ENCODE peak calls at places on chromosome 19, in four cellular contexts. Y is GM12878, J is H1, N is HepG2. F is an unnamed sample.

GRCh38 chr19:45692187-45693111 is at the start of gene QPCTL:
- DNase-seq in Y (peak; percentile 100), J (peak; percentile 91), N (peak; percentile 100), F (peak; percentile 95)

GRCh38 chr19:34707661-34708060 is 26.4 kb upstream of the ZNF181 start:
- DNase-seq in Y (no peak), J (no peak), N (no peak), F (no peak)

GRCh38 chr19:41811036-41811435 is 14.6 kb downstream of the CEACAM3 start:
- DNase-seq in Y (no peak), J (no peak), N (no peak), F (no peak)

GRCh38 chr19:24140099-24140498 is 53.1 kb downstream of the ZNF254 start:
- DNase-seq in Y (no peak), J (no peak), N (peak; percentile 92), F (no peak)

GRCh38 chr19:48991823-48992570 is 1.1 kb downstream of the GYS1 start:
- DNase-seq in Y (no peak), J (no peak), N (no peak), F (no peak)

GRCh38 chr19:13026478-13026999 is 31.3 kb downstream of the NFIX start:
- DNase-seq in Y (no peak), J (no peak), N (peak; percentile 96), F (no peak)

GRCh38 chr19:48837081-48837524 is 812 bp upstream of the HSD17B14 start:
- DNase-seq in Y (peak; percentile 67), J (peak; percentile 94), N (no peak), F (peak; percentile 78)

GRCh38 chr19:35226748-35227147 is 1.8 kb downstream of the FAM187B start:
- DNase-seq in Y (no peak), J (no peak), N (no peak), F (no peak)

GRCh38 chr19:47633516-47633915 is 24.6 kb downstream of the BICRA start:
- DNase-seq in Y (no peak), J (no peak), N (peak; percentile 44), F (no peak)

GRCh38 chr19:55300821-55301458 is 17.1 kb downstream of the BRSK1 start:
- DNase-seq in Y (no peak), J (no peak), N (no peak), F (no peak)

GRCh38 chr19:55303477-55303876 is 19.7 kb downstream of the BRSK1 start:
- DNase-seq in Y (no peak), J (no peak), N (no peak), F (no peak)

GRCh38 chr19:55304279-55304978 is 20.6 kb downstream of the BRSK1 start:
- DNase-seq in Y (no peak), J (peak; percentile 67), N (peak; percentile 50), F (peak; percentile 36)

GRCh38 chr19:55299991-55300390 is 16.2 kb downstream of the BRSK1 start:
- DNase-seq in Y (no peak), J (no peak), N (no peak), F (no peak)

DNA sequence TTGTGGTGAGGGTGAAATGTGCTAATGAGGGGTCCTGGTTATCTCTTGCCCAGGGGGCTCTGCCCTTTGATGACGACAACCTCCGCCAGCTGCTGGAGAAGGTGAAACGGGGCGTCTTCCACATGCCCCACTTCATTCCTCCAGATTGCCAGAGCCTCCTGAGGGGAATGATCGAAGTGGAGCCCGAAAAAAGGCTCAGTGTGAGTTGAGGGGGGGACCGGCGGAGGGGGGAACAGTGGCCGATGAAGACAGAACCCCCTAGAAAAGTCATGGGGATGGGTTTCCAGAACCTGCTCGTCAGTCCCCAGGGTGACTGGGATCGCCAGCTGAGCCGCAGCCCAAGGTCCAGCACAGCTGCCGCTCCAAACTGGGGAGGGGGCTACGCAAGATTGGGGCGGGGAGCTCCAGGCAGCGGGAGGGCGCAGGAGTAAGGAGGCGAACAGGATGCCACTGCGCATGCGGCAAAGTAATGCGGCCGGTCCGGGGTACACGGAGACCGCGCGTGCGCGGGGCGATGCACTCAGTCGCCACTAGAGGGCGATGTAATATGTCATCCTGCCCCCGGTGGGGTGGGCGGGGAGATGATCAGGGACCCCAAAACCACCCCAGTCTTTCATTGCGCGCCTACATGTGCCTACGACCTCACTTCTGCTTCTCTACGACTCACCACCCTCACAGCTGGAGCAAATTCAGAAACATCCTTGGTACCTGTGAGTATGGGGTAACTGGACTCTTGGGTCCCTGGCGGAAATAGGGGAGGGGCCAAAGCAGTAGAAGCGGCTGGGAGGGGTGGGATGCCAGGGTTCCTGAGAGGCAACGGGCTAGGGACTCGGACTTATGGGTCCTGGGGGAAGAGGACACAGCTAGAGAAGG is 17.9 kb downstream of the BRSK1 start:
- DNase-seq in Y (peak; percentile 59), J (peak; percentile 100), N (peak; percentile 68), F (peak; percentile 36)
- H3K9ac ChIP-seq in Y (peak overlapping the region; percentile 8), J (no peak overlapping the region), N (peak overlapping the region; percentile 50), F (peak overlapping the region; percentile 39)

GRCh38 chr19:15641901-15642491 is 1.3 kb downstream of the CYP4F3 start:
- DNase-seq in Y (no peak), J (no peak), N (no peak), F (no peak)

GRCh38 chr19:15640904-15641597 is 354 bp downstream of the CYP4F3 start:
- DNase-seq in Y (no peak), J (no peak), N (peak; percentile 87), F (no peak)

GRCh38 chr19:15642807-15643206 is 2.1 kb downstream of the CYP4F3 start:
- DNase-seq in Y (no peak), J (no peak), N (no peak), F (no peak)

GRCh38 chr19:15643387-15643786 is 2.7 kb downstream of the CYP4F3 start:
- DNase-seq in Y (no peak), J (no peak), N (peak; percentile 72), F (no peak)

DNA sequence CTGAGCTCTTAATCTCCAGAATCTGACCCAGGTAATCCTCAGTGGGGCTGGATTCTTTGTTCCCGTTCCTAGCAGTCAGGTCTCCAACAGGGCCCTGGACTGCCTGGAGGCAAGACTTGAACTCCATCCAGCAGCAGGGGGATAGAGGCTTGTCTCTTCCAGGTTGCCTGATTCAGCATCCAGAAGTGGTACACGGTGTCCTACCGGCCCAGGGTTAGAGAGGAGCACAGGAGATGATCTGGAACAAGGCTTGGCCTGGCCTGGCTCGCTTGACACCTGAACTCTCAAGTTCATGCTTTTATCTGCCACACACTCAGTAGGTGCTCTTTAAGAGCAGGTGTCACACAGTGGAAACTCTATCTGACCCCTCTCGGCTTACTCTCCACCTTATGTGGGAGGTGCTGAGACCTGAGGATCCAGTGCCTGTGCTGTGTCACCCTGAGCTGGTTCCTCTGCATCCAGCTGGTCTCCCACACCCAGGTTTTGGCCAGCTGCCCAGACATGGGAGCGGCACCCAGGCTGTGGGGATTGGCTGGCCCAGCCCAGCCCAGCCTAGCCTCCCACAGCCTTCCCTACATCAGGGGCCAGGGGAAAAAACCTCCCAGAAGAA is at the start of gene CYP4F3:
- DNase-seq in Y (no peak), J (no peak), N (peak; percentile 81), F (no peak)
- TF ChIP-seq SUZ12 in Y (no peak), J (no peak), N (no peak), F (no peak)

GRCh38 chr19:14114854-14115253 is 2.7 kb downstream of the PRKACA start:
- DNase-seq in Y (no peak), J (peak; percentile 85), N (no peak), F (no peak)
- H3K4me1 ChIP-seq in Y (peaks cover 16% of the 10 kb centered on the region), J (peaks cover 25% of the 10 kb centered on the region), N (peaks cover 76% of the 10 kb centered on the region), F (peaks cover 25% of the 10 kb centered on the region)

GRCh38 chr19:21603431-21604153 is 98.2 kb downstream of the ZNF429 start:
- DNase-seq in Y (no peak), J (no peak), N (no peak), F (no peak)
- H3K9ac ChIP-seq in Y (no peak overlapping the region), J (no peak overlapping the region), N (no peak overlapping the region), F (peak overlapping the region; percentile 66)

GRCh38 chr19:4531562-4532165 is 3.4 kb downstream of the PLIN5 start:
- DNase-seq in Y (no peak), J (no peak), N (no peak), F (no peak)
- TF ChIP-seq SUZ12 in Y (no peak), J (no peak), N (no peak), F (no peak)

GRCh38 chr19:30222993-30223865 is 149.0 kb upstream of the ZNF536 start:
- DNase-seq in Y (no peak), J (peak; percentile 67), N (no peak), F (no peak)

GRCh38 chr19:30225615-30226463 is 146.3 kb upstream of the ZNF536 start:
- DNase-seq in Y (no peak), J (no peak), N (no peak), F (no peak)

GRCh38 chr19:30223866-30224688 is 148.1 kb upstream of the ZNF536 start:
- DNase-seq in Y (no peak), J (no peak), N (no peak), F (no peak)

GRCh38 chr19:30226464-30227070 is 145.6 kb upstream of the ZNF536 start:
- DNase-seq in Y (no peak), J (peak; percentile 59), N (no peak), F (no peak)

DNA sequence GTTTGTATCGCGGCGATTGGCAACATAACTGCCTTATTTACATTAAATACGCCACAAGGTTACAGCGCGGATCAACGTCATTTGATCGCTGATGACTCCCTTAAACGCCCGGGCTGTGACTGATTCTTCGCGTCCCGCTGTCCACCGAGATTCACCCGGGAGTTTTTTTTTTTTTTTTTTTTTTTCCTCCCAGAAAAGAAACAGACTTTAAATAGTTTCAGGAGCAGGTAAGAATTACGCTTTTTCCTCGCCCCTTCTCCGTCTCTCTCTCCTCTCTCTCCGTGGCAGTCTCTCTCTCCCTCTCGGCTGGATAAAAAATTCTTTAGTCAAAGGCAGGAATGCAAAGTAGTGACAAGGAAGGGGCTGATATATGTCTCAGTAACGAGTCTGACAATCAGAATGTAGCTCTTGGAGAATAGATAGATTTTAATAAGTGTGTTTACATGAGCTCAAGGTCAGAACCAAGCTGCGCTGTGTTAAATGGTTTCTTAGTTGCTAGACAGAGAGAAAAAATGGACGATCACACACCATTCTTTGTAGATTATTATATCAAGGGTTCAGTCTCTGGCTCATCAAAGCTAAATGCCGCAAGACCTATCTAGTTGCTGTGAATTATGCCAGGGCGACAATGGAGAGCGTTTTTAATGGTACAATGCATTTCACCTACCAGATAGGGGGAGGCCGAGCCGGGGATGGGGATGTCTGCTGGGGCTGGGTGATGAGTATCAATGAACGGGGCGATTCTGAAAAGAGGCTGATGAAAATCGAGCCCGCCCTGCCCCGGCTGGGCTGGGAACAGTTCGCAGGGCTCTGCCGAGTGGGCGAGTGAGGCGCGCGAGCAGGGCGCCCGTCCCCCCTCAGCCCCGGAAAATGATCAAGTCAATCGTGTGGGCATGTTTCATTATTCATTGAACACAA is 147.2 kb upstream of the ZNF536 start:
- DNase-seq in Y (no peak), J (no peak), N (no peak), F (no peak)
- H3K4me1 ChIP-seq in Y (no peaks in the 10 kb centered on the region), J (no peaks in the 10 kb centered on the region), N (peaks cover 18% of the 10 kb centered on the region), F (peaks cover 4% of the 10 kb centered on the region)

GRCh38 chr19:4707322-4707721 is 16.3 kb downstream of the DPP9 start:
- DNase-seq in Y (no peak), J (no peak), N (no peak), F (no peak)
- H3K9ac ChIP-seq in Y (no peak overlapping the region), J (no peak overlapping the region), N (no peak overlapping the region), F (no peak overlapping the region)